ENCODE peak calls at places on chromosomes 4 and X, in six cellular contexts. One of them, this sample, is unnamed.

GRCh38 chrX:47366051-47366722 is 4.2 kb upstream of the ZNF157 start:
- DNase-seq in CD4-positive, alpha-beta T cell: peak; percentile 59
- DNase-seq in NCI-H146: peak; percentile 93
- DNase-seq in globus pallidus: peak; percentile 69
- DNase-seq in fibroblast of villous mesenchyme: peak; percentile 51
- DNase-seq in HTR-8/SVneo: peak; percentile 61
- DNase-seq in this sample: peak; percentile 92

GRCh38 chr4:86942185-86942666 is 7.4 kb downstream of the AFF1 start:
- DNase-seq in CD4-positive, alpha-beta T cell: no peak
- DNase-seq in NCI-H146: no peak
- DNase-seq in globus pallidus: no peak
- DNase-seq in fibroblast of villous mesenchyme: peak; percentile 86
- DNase-seq in HTR-8/SVneo: no peak
- DNase-seq in this sample: no peak

GRCh38 chrX:51461053-51462050 is 35.0 kb downstream of the NUDT11 start:
- DNase-seq in CD4-positive, alpha-beta T cell: no peak
- DNase-seq in NCI-H146: no peak
- DNase-seq in globus pallidus: peak; percentile 5
- DNase-seq in fibroblast of villous mesenchyme: peak; percentile 43
- DNase-seq in HTR-8/SVneo: peak; percentile 1
- DNase-seq in this sample: peak; percentile 57

GRCh38 chr4:7206856-7207567 is 14.7 kb downstream of the SORCS2 start:
- DNase-seq in CD4-positive, alpha-beta T cell: no peak
- DNase-seq in NCI-H146: no peak
- DNase-seq in globus pallidus: peak; percentile 72
- DNase-seq in fibroblast of villous mesenchyme: peak; percentile 80
- DNase-seq in HTR-8/SVneo: peak; percentile 89
- DNase-seq in this sample: no peak

GRCh38 chr4:153651041-153651960 is 32.8 kb upstream of the TLR2 start:
- DNase-seq in CD4-positive, alpha-beta T cell: peak; percentile 28
- DNase-seq in NCI-H146: no peak
- DNase-seq in globus pallidus: peak; percentile 58
- DNase-seq in fibroblast of villous mesenchyme: no peak
- DNase-seq in HTR-8/SVneo: no peak
- DNase-seq in this sample: no peak

GRCh38 chr4:83240379-83240875 is 44.2 kb downstream of the COQ2 start:
- DNase-seq in CD4-positive, alpha-beta T cell: no peak
- DNase-seq in NCI-H146: no peak
- DNase-seq in globus pallidus: peak; percentile 49
- DNase-seq in fibroblast of villous mesenchyme: no peak
- DNase-seq in HTR-8/SVneo: no peak
- DNase-seq in this sample: peak; percentile 59

GRCh38 chr4:2929469-2929868 is 33.7 kb downstream of the NOP14 start:
- DNase-seq in CD4-positive, alpha-beta T cell: no peak
- DNase-seq in NCI-H146: no peak
- DNase-seq in globus pallidus: no peak
- DNase-seq in fibroblast of villous mesenchyme: no peak
- DNase-seq in HTR-8/SVneo: no peak
- DNase-seq in this sample: no peak

GRCh38 chr4:94472056-94472826 is 20.5 kb downstream of the PDLIM5 start:
- DNase-seq in CD4-positive, alpha-beta T cell: no peak
- DNase-seq in NCI-H146: no peak
- DNase-seq in globus pallidus: no peak
- DNase-seq in fibroblast of villous mesenchyme: no peak
- DNase-seq in HTR-8/SVneo: peak; percentile 8
- DNase-seq in this sample: no peak

GRCh38 chr4:81472249-81473085 is 760 bp upstream of the RASGEF1B start:
- DNase-seq in CD4-positive, alpha-beta T cell: no peak
- DNase-seq in NCI-H146: peak; percentile 92
- DNase-seq in globus pallidus: no peak
- DNase-seq in fibroblast of villous mesenchyme: peak; percentile 27
- DNase-seq in HTR-8/SVneo: no peak
- DNase-seq in this sample: peak; percentile 93

GRCh38 chrX:22467571-22467970 is 194.9 kb downstream of the CBLL2 start:
- DNase-seq in CD4-positive, alpha-beta T cell: no peak
- DNase-seq in NCI-H146: no peak
- DNase-seq in globus pallidus: no peak
- DNase-seq in fibroblast of villous mesenchyme: no peak
- DNase-seq in HTR-8/SVneo: no peak
- DNase-seq in this sample: peak; percentile 2

GRCh38 chrX:151901821-151902220 is 10.9 kb upstream of the MAGEA4 start:
- DNase-seq in CD4-positive, alpha-beta T cell: no peak
- DNase-seq in NCI-H146: no peak
- DNase-seq in globus pallidus: no peak
- DNase-seq in fibroblast of villous mesenchyme: no peak
- DNase-seq in HTR-8/SVneo: no peak
- DNase-seq in this sample: no peak

GRCh38 chr4:153488006-153488718 is 22.0 kb downstream of the TMEM131L start:
- DNase-seq in CD4-positive, alpha-beta T cell: peak; percentile 54
- DNase-seq in NCI-H146: no peak
- DNase-seq in globus pallidus: no peak
- DNase-seq in fibroblast of villous mesenchyme: no peak
- DNase-seq in HTR-8/SVneo: no peak
- DNase-seq in this sample: peak; percentile 56

GRCh38 chr4:20618010-20618409 is 82.2 kb upstream of the PACRGL start:
- DNase-seq in CD4-positive, alpha-beta T cell: no peak
- DNase-seq in NCI-H146: no peak
- DNase-seq in globus pallidus: peak; percentile 62
- DNase-seq in fibroblast of villous mesenchyme: peak; percentile 10
- DNase-seq in HTR-8/SVneo: no peak
- DNase-seq in this sample: no peak

GRCh38 chr4:108146819-108147218 is 21.9 kb downstream of the LEF1 start:
- DNase-seq in CD4-positive, alpha-beta T cell: no peak
- DNase-seq in NCI-H146: no peak
- DNase-seq in globus pallidus: no peak
- DNase-seq in fibroblast of villous mesenchyme: no peak
- DNase-seq in HTR-8/SVneo: no peak
- DNase-seq in this sample: no peak

GRCh38 chrX:48695524-48695875 is 1.0 kb upstream of the SUV39H1 start:
- DNase-seq in CD4-positive, alpha-beta T cell: no peak
- DNase-seq in NCI-H146: no peak
- DNase-seq in globus pallidus: no peak
- DNase-seq in fibroblast of villous mesenchyme: no peak
- DNase-seq in HTR-8/SVneo: no peak
- DNase-seq in this sample: no peak

GRCh38 chrX:112888916-112889315 is 48.3 kb upstream of the AMOT start:
- DNase-seq in CD4-positive, alpha-beta T cell: no peak
- DNase-seq in NCI-H146: no peak
- DNase-seq in globus pallidus: no peak
- DNase-seq in fibroblast of villous mesenchyme: no peak
- DNase-seq in HTR-8/SVneo: no peak
- DNase-seq in this sample: no peak

GRCh38 chrX:39677987-39678840 is 419.5 kb downstream of the BCOR start:
- DNase-seq in CD4-positive, alpha-beta T cell: no peak
- DNase-seq in NCI-H146: no peak
- DNase-seq in globus pallidus: peak; percentile 93
- DNase-seq in fibroblast of villous mesenchyme: no peak
- DNase-seq in HTR-8/SVneo: no peak
- DNase-seq in this sample: no peak